ENCODE peak calls at places on chromosome X, in five cellular contexts. One of them, this sample, is unnamed.

GRCh38 chrX:107628662-107629532 is 587 bp downstream of the PRPS1 start:
- DNase-seq in epithelial cell of esophagus: peak; percentile 47
- DNase-seq in upper lobe of left lung: no peak
- DNase-seq in GM03348: peak; percentile 24
- DNase-seq in EL: peak; percentile 44
- DNase-seq in this sample: peak; percentile 1

GRCh38 chrX:102604327-102604726 is 5.0 kb downstream of the ARMCX5 start:
- DNase-seq in epithelial cell of esophagus: no peak
- DNase-seq in upper lobe of left lung: no peak
- DNase-seq in GM03348: no peak
- DNase-seq in EL: no peak
- DNase-seq in this sample: no peak

GRCh38 chrX:103791233-103791632 is 14.6 kb downstream of the PLP1 start:
- DNase-seq in epithelial cell of esophagus: no peak
- DNase-seq in upper lobe of left lung: no peak
- DNase-seq in GM03348: no peak
- DNase-seq in EL: peak; percentile 7
- DNase-seq in this sample: no peak

GRCh38 chrX:96407043-96407442 is 277.6 kb upstream of the DIAPH2 start:
- DNase-seq in epithelial cell of esophagus: peak; percentile 31
- DNase-seq in upper lobe of left lung: no peak
- DNase-seq in GM03348: peak; percentile 24
- DNase-seq in EL: peak; percentile 18
- DNase-seq in this sample: peak; percentile 31

GRCh38 chrX:56994375-56995270 is 718 bp downstream of the SPIN3 start:
- DNase-seq in epithelial cell of esophagus: no peak
- DNase-seq in upper lobe of left lung: peak; percentile 48
- DNase-seq in GM03348: peak; percentile 4
- DNase-seq in EL: no peak
- DNase-seq in this sample: peak; percentile 0

GRCh38 chrX:95505721-95506120 is 1178.9 kb upstream of the DIAPH2 start:
- DNase-seq in epithelial cell of esophagus: peak; percentile 47
- DNase-seq in upper lobe of left lung: no peak
- DNase-seq in GM03348: no peak
- DNase-seq in EL: no peak
- DNase-seq in this sample: peak; percentile 1

GRCh38 chrX:10118530-10118929 is 38.2 kb upstream of the CLCN4 start:
- DNase-seq in epithelial cell of esophagus: no peak
- DNase-seq in upper lobe of left lung: no peak
- DNase-seq in GM03348: no peak
- DNase-seq in EL: no peak
- DNase-seq in this sample: no peak

GRCh38 chrX:18833071-18833731 is 125.8 kb downstream of the PPEF1 start:
- DNase-seq in epithelial cell of esophagus: no peak
- DNase-seq in upper lobe of left lung: no peak
- DNase-seq in GM03348: peak; percentile 29
- DNase-seq in EL: no peak
- DNase-seq in this sample: peak; percentile 71

GRCh38 chrX:153727108-153727931 is 2.7 kb downstream of the ABCD1 start:
- DNase-seq in epithelial cell of esophagus: no peak
- DNase-seq in upper lobe of left lung: no peak
- DNase-seq in GM03348: peak; percentile 48
- DNase-seq in EL: peak; percentile 25
- DNase-seq in this sample: peak; percentile 77

GRCh38 chrX:71178908-71179307 is 34.3 kb downstream of the NLGN3 start:
- DNase-seq in epithelial cell of esophagus: peak; percentile 64
- DNase-seq in upper lobe of left lung: no peak
- DNase-seq in GM03348: peak; percentile 55
- DNase-seq in EL: peak; percentile 65
- DNase-seq in this sample: peak; percentile 54

GRCh38 chrX:77966361-77966760 is 3.1 kb downstream of the PGAM4 start:
- DNase-seq in epithelial cell of esophagus: no peak
- DNase-seq in upper lobe of left lung: no peak
- DNase-seq in GM03348: no peak
- DNase-seq in EL: no peak
- DNase-seq in this sample: no peak

GRCh38 chrX:133633162-133633561 is 217.9 kb upstream of the GPC4 start:
- DNase-seq in epithelial cell of esophagus: peak; percentile 34
- DNase-seq in upper lobe of left lung: no peak
- DNase-seq in GM03348: no peak
- DNase-seq in EL: no peak
- DNase-seq in this sample: no peak

GRCh38 chrX:13418126-13419091 is 98.6 kb upstream of the ATXN3L start:
- DNase-seq in epithelial cell of esophagus: peak; percentile 39
- DNase-seq in upper lobe of left lung: no peak
- DNase-seq in GM03348: peak; percentile 17
- DNase-seq in EL: peak; percentile 70
- DNase-seq in this sample: peak; percentile 18

GRCh38 chrX:139739138-139739537 is 31.2 kb upstream of the MCF2 start:
- DNase-seq in epithelial cell of esophagus: peak; percentile 52
- DNase-seq in upper lobe of left lung: no peak
- DNase-seq in GM03348: peak; percentile 4
- DNase-seq in EL: peak; percentile 66
- DNase-seq in this sample: peak; percentile 22

GRCh38 chrX:117835034-117835433 is 281.6 kb downstream of the KLHL13 start:
- DNase-seq in epithelial cell of esophagus: no peak
- DNase-seq in upper lobe of left lung: no peak
- DNase-seq in GM03348: no peak
- DNase-seq in EL: no peak
- DNase-seq in this sample: peak; percentile 0

GRCh38 chrX:52341493-52341892 is 27.3 kb upstream of the XAGE2 start:
- DNase-seq in epithelial cell of esophagus: no peak
- DNase-seq in upper lobe of left lung: no peak
- DNase-seq in GM03348: no peak
- DNase-seq in EL: peak; percentile 0
- DNase-seq in this sample: no peak

GRCh38 chrX:103356023-103356798 is at the start of gene TCEAL9:
- DNase-seq in epithelial cell of esophagus: peak; percentile 52
- DNase-seq in upper lobe of left lung: no peak
- DNase-seq in GM03348: peak; percentile 77
- DNase-seq in EL: peak; percentile 81
- DNase-seq in this sample: peak; percentile 91

GRCh38 chrX:17812763-17813162 is 48.3 kb downstream of the RAI2 start:
- DNase-seq in epithelial cell of esophagus: peak; percentile 10
- DNase-seq in upper lobe of left lung: no peak
- DNase-seq in GM03348: no peak
- DNase-seq in EL: no peak
- DNase-seq in this sample: peak; percentile 12

GRCh38 chrX:140725500-140725899 is 15.9 kb downstream of the LINC00632 start:
- DNase-seq in epithelial cell of esophagus: no peak
- DNase-seq in upper lobe of left lung: no peak
- DNase-seq in GM03348: no peak
- DNase-seq in EL: no peak
- DNase-seq in this sample: no peak

GRCh38 chrX:130746709-130747347 is 156.2 kb downstream of the ENOX2 start:
- DNase-seq in epithelial cell of esophagus: no peak
- DNase-seq in upper lobe of left lung: no peak
- DNase-seq in GM03348: peak; percentile 26
- DNase-seq in EL: peak; percentile 21
- DNase-seq in this sample: peak; percentile 3

GRCh38 chrX:154486052-154486395 is 391 bp downstream of the UBL4A start:
- DNase-seq in epithelial cell of esophagus: peak; percentile 16
- DNase-seq in upper lobe of left lung: peak; percentile 86
- DNase-seq in GM03348: peak; percentile 29
- DNase-seq in EL: peak; percentile 22
- DNase-seq in this sample: peak; percentile 6

GRCh38 chrX:130788786-130789581 is 114.0 kb downstream of the ENOX2 start:
- DNase-seq in epithelial cell of esophagus: no peak
- DNase-seq in upper lobe of left lung: no peak
- DNase-seq in GM03348: no peak
- DNase-seq in EL: no peak
- DNase-seq in this sample: no peak

GRCh38 chrX:13081385-13082285 is 37.2 kb upstream of the FAM9C start:
- DNase-seq in epithelial cell of esophagus: no peak
- DNase-seq in upper lobe of left lung: no peak
- DNase-seq in GM03348: no peak
- DNase-seq in EL: no peak
- DNase-seq in this sample: peak; percentile 68

GRCh38 chrX:110407910-110408545 is 49.4 kb downstream of the RTL9 start:
- DNase-seq in epithelial cell of esophagus: peak; percentile 70
- DNase-seq in upper lobe of left lung: no peak
- DNase-seq in GM03348: peak; percentile 44
- DNase-seq in EL: peak; percentile 69
- DNase-seq in this sample: peak; percentile 31

GRCh38 chrX:7891928-7892327 is 35.3 kb downstream of the PNPLA4 start:
- DNase-seq in epithelial cell of esophagus: no peak
- DNase-seq in upper lobe of left lung: no peak
- DNase-seq in GM03348: no peak
- DNase-seq in EL: no peak
- DNase-seq in this sample: no peak

GRCh38 chrX:101164766-101165590 is 54.6 kb upstream of the DRP2 start:
- DNase-seq in epithelial cell of esophagus: no peak
- DNase-seq in upper lobe of left lung: no peak
- DNase-seq in GM03348: peak; percentile 3
- DNase-seq in EL: no peak
- DNase-seq in this sample: peak; percentile 67

GRCh38 chrX:141405878-141406492 is 163.7 kb upstream of the SPANXC start:
- DNase-seq in epithelial cell of esophagus: peak; percentile 81
- DNase-seq in upper lobe of left lung: no peak
- DNase-seq in GM03348: peak; percentile 15
- DNase-seq in EL: peak; percentile 72
- DNase-seq in this sample: peak; percentile 45

GRCh38 chrX:134181261-134181660 is 55.7 kb upstream of the CCDC160 start:
- DNase-seq in epithelial cell of esophagus: no peak
- DNase-seq in upper lobe of left lung: no peak
- DNase-seq in GM03348: no peak
- DNase-seq in EL: no peak
- DNase-seq in this sample: no peak

GRCh38 chrX:134369576-134369975 is 90.4 kb upstream of the HPRT1 start:
- DNase-seq in epithelial cell of esophagus: no peak
- DNase-seq in upper lobe of left lung: no peak
- DNase-seq in GM03348: no peak
- DNase-seq in EL: no peak
- DNase-seq in this sample: no peak

GRCh38 chrX:108468486-108468885 is 28.8 kb downstream of the COL4A5 start:
- DNase-seq in epithelial cell of esophagus: no peak
- DNase-seq in upper lobe of left lung: no peak
- DNase-seq in GM03348: peak; percentile 2
- DNase-seq in EL: peak; percentile 74
- DNase-seq in this sample: peak; percentile 66

GRCh38 chrX:136694491-136695087 is 46.6 kb downstream of the CD40LG start:
- DNase-seq in epithelial cell of esophagus: peak; percentile 48
- DNase-seq in upper lobe of left lung: no peak
- DNase-seq in GM03348: peak; percentile 53
- DNase-seq in EL: peak; percentile 34
- DNase-seq in this sample: peak; percentile 49

GRCh38 chrX:22748093-22748999 is 251.4 kb upstream of the DDX53 start:
- DNase-seq in epithelial cell of esophagus: peak; percentile 46
- DNase-seq in upper lobe of left lung: no peak
- DNase-seq in GM03348: peak; percentile 29
- DNase-seq in EL: peak; percentile 36
- DNase-seq in this sample: peak; percentile 10

GRCh38 chrX:129565046-129565649 is 25.1 kb downstream of the OCRL start:
- DNase-seq in epithelial cell of esophagus: no peak
- DNase-seq in upper lobe of left lung: no peak
- DNase-seq in GM03348: no peak
- DNase-seq in EL: no peak
- DNase-seq in this sample: no peak

GRCh38 chrX:153828723-153829548 is 1.4 kb downstream of the PDZD4 start:
- DNase-seq in epithelial cell of esophagus: no peak
- DNase-seq in upper lobe of left lung: peak; percentile 34
- DNase-seq in GM03348: peak; percentile 41
- DNase-seq in EL: peak; percentile 25
- DNase-seq in this sample: no peak